ENCODE peak calls at places on chromosomes 11 and 22, in nine cellular contexts. One of them, this sample, is unnamed.

GRCh38 chr22:47588583-47588970 is 826.1 kb downstream of the TBC1D22A start:
- DNase-seq in T-helper 1 cell: no peak
- DNase-seq in NCI-H1092 treated with DMSO at 0.1 percent for 48 hours: no peak
- DNase-seq in fibroblast of gingiva: no peak
- DNase-seq in T-helper 9 cell: no peak
- DNase-seq in aorta: peak; percentile 13
- DNase-seq in dermis microvascular lymphatic vessel endothelial cell: no peak
- DNase-seq in NAMALWA: no peak
- DNase-seq in stimulated activated CD4-positive, alpha-beta T cell treated with anti-CD3 and anti-CD28 coated beads, Interleukin-1b, Interleukin-23, amount 100 ng/mL, for 24 hours: no peak
- DNase-seq in this sample: no peak

GRCh38 chr11:3205261-3206127 is 13.1 kb downstream of the MRGPRG start:
- DNase-seq in NCI-H1092 treated with DMSO at 0.1 percent for 48 hours: no peak
- DNase-seq in stimulated activated CD4-positive, alpha-beta T cell treated with anti-CD3 and anti-CD28 coated beads, Interleukin-1b, Interleukin-23, amount 100 ng/mL, for 24 hours: no peak
- DNase-seq in NAMALWA: no peak
- DNase-seq in aorta: peak; percentile 57
- DNase-seq in dermis microvascular lymphatic vessel endothelial cell: no peak
- DNase-seq in fibroblast of gingiva: no peak
- DNase-seq in T-helper 9 cell: no peak
- DNase-seq in T-helper 1 cell: no peak
- DNase-seq in this sample: no peak

GRCh38 chr11:61726775-61727174 is 25.7 kb upstream of the MYRF start:
- DNase-seq in fibroblast of gingiva: no peak
- DNase-seq in T-helper 9 cell: no peak
- DNase-seq in stimulated activated CD4-positive, alpha-beta T cell treated with anti-CD3 and anti-CD28 coated beads, Interleukin-1b, Interleukin-23, amount 100 ng/mL, for 24 hours: no peak
- DNase-seq in dermis microvascular lymphatic vessel endothelial cell: no peak
- DNase-seq in T-helper 1 cell: no peak
- DNase-seq in NCI-H1092 treated with DMSO at 0.1 percent for 48 hours: no peak
- DNase-seq in aorta: no peak
- DNase-seq in NAMALWA: no peak
- DNase-seq in this sample: no peak

GRCh38 chr22:44462246-44463015 is 35.6 kb downstream of the RTL6 start:
- DNase-seq in T-helper 9 cell: no peak
- DNase-seq in fibroblast of gingiva: no peak
- DNase-seq in NCI-H1092 treated with DMSO at 0.1 percent for 48 hours: no peak
- DNase-seq in T-helper 1 cell: no peak
- DNase-seq in NAMALWA: no peak
- DNase-seq in aorta: no peak
- DNase-seq in dermis microvascular lymphatic vessel endothelial cell: no peak
- DNase-seq in stimulated activated CD4-positive, alpha-beta T cell treated with anti-CD3 and anti-CD28 coated beads, Interleukin-1b, Interleukin-23, amount 100 ng/mL, for 24 hours: no peak
- DNase-seq in this sample: no peak

GRCh38 chr11:85167038-85167437 is 460.1 kb downstream of the DLG2 start:
- DNase-seq in dermis microvascular lymphatic vessel endothelial cell: no peak
- DNase-seq in fibroblast of gingiva: no peak
- DNase-seq in NCI-H1092 treated with DMSO at 0.1 percent for 48 hours: no peak
- DNase-seq in T-helper 1 cell: no peak
- DNase-seq in T-helper 9 cell: no peak
- DNase-seq in NAMALWA: no peak
- DNase-seq in stimulated activated CD4-positive, alpha-beta T cell treated with anti-CD3 and anti-CD28 coated beads, Interleukin-1b, Interleukin-23, amount 100 ng/mL, for 24 hours: no peak
- DNase-seq in aorta: no peak
- DNase-seq in this sample: no peak

GRCh38 chr11:69208190-69209037 is 52.7 kb downstream of the SMIM38 start:
- DNase-seq in stimulated activated CD4-positive, alpha-beta T cell treated with anti-CD3 and anti-CD28 coated beads, Interleukin-1b, Interleukin-23, amount 100 ng/mL, for 24 hours: no peak
- DNase-seq in NCI-H1092 treated with DMSO at 0.1 percent for 48 hours: no peak
- DNase-seq in T-helper 1 cell: no peak
- DNase-seq in dermis microvascular lymphatic vessel endothelial cell: no peak
- DNase-seq in aorta: peak; percentile 65
- DNase-seq in T-helper 9 cell: no peak
- DNase-seq in fibroblast of gingiva: no peak
- DNase-seq in NAMALWA: no peak
- DNase-seq in this sample: no peak

GRCh38 chr11:23789938-23790371 is 706.9 kb upstream of the LUZP2 start:
- DNase-seq in T-helper 9 cell: no peak
- DNase-seq in T-helper 1 cell: no peak
- DNase-seq in stimulated activated CD4-positive, alpha-beta T cell treated with anti-CD3 and anti-CD28 coated beads, Interleukin-1b, Interleukin-23, amount 100 ng/mL, for 24 hours: no peak
- DNase-seq in dermis microvascular lymphatic vessel endothelial cell: no peak
- DNase-seq in aorta: no peak
- DNase-seq in NAMALWA: no peak
- DNase-seq in fibroblast of gingiva: no peak
- DNase-seq in NCI-H1092 treated with DMSO at 0.1 percent for 48 hours: no peak
- DNase-seq in this sample: no peak

GRCh38 chr22:50627914-50628542 is at the start of gene ARSA:
- DNase-seq in fibroblast of gingiva: peak; percentile 83
- DNase-seq in NAMALWA: peak; percentile 84
- DNase-seq in NCI-H1092 treated with DMSO at 0.1 percent for 48 hours: peak; percentile 17
- DNase-seq in aorta: peak; percentile 92
- DNase-seq in T-helper 1 cell: peak; percentile 74
- DNase-seq in stimulated activated CD4-positive, alpha-beta T cell treated with anti-CD3 and anti-CD28 coated beads, Interleukin-1b, Interleukin-23, amount 100 ng/mL, for 24 hours: peak; percentile 60
- DNase-seq in dermis microvascular lymphatic vessel endothelial cell: peak; percentile 59
- DNase-seq in T-helper 9 cell: peak; percentile 67
- DNase-seq in this sample: peak; percentile 61

GRCh38 chr22:37095113-37095512 is 14.4 kb downstream of the TMPRSS6 start:
- DNase-seq in NCI-H1092 treated with DMSO at 0.1 percent for 48 hours: no peak
- DNase-seq in aorta: no peak
- DNase-seq in NAMALWA: no peak
- DNase-seq in T-helper 1 cell: no peak
- DNase-seq in stimulated activated CD4-positive, alpha-beta T cell treated with anti-CD3 and anti-CD28 coated beads, Interleukin-1b, Interleukin-23, amount 100 ng/mL, for 24 hours: peak; percentile 55
- DNase-seq in dermis microvascular lymphatic vessel endothelial cell: no peak
- DNase-seq in T-helper 9 cell: no peak
- DNase-seq in fibroblast of gingiva: no peak
- DNase-seq in this sample: no peak

GRCh38 chr11:96393753-96394348 is 4.0 kb downstream of the JRKL start:
- DNase-seq in stimulated activated CD4-positive, alpha-beta T cell treated with anti-CD3 and anti-CD28 coated beads, Interleukin-1b, Interleukin-23, amount 100 ng/mL, for 24 hours: no peak
- DNase-seq in fibroblast of gingiva: peak; percentile 32
- DNase-seq in NCI-H1092 treated with DMSO at 0.1 percent for 48 hours: peak; percentile 24
- DNase-seq in aorta: no peak
- DNase-seq in T-helper 1 cell: no peak
- DNase-seq in NAMALWA: peak; percentile 64
- DNase-seq in dermis microvascular lymphatic vessel endothelial cell: peak; percentile 40
- DNase-seq in T-helper 9 cell: no peak
- DNase-seq in this sample: peak; percentile 24

GRCh38 chr22:47564158-47564450 is 801.7 kb downstream of the TBC1D22A start:
- DNase-seq in aorta: no peak
- DNase-seq in T-helper 9 cell: no peak
- DNase-seq in stimulated activated CD4-positive, alpha-beta T cell treated with anti-CD3 and anti-CD28 coated beads, Interleukin-1b, Interleukin-23, amount 100 ng/mL, for 24 hours: no peak
- DNase-seq in NAMALWA: no peak
- DNase-seq in T-helper 1 cell: no peak
- DNase-seq in dermis microvascular lymphatic vessel endothelial cell: no peak
- DNase-seq in fibroblast of gingiva: no peak
- DNase-seq in NCI-H1092 treated with DMSO at 0.1 percent for 48 hours: no peak
- DNase-seq in this sample: no peak

GRCh38 chr11:128759597-128759996 is 65.7 kb downstream of the FLI1 start:
- DNase-seq in T-helper 1 cell: no peak
- DNase-seq in stimulated activated CD4-positive, alpha-beta T cell treated with anti-CD3 and anti-CD28 coated beads, Interleukin-1b, Interleukin-23, amount 100 ng/mL, for 24 hours: no peak
- DNase-seq in fibroblast of gingiva: no peak
- DNase-seq in aorta: no peak
- DNase-seq in NAMALWA: no peak
- DNase-seq in T-helper 9 cell: no peak
- DNase-seq in dermis microvascular lymphatic vessel endothelial cell: no peak
- DNase-seq in NCI-H1092 treated with DMSO at 0.1 percent for 48 hours: no peak
- DNase-seq in this sample: no peak

GRCh38 chr22:23300476-23300875 is 120.2 kb downstream of the BCR start:
- DNase-seq in NCI-H1092 treated with DMSO at 0.1 percent for 48 hours: no peak
- DNase-seq in stimulated activated CD4-positive, alpha-beta T cell treated with anti-CD3 and anti-CD28 coated beads, Interleukin-1b, Interleukin-23, amount 100 ng/mL, for 24 hours: no peak
- DNase-seq in NAMALWA: no peak
- DNase-seq in fibroblast of gingiva: no peak
- DNase-seq in aorta: no peak
- DNase-seq in T-helper 9 cell: no peak
- DNase-seq in T-helper 1 cell: no peak
- DNase-seq in dermis microvascular lymphatic vessel endothelial cell: no peak
- DNase-seq in this sample: no peak

GRCh38 chr11:93737904-93738612 is 3.2 kb downstream of the TAF1D start:
- DNase-seq in T-helper 9 cell: no peak
- DNase-seq in dermis microvascular lymphatic vessel endothelial cell: no peak
- DNase-seq in NCI-H1092 treated with DMSO at 0.1 percent for 48 hours: no peak
- DNase-seq in stimulated activated CD4-positive, alpha-beta T cell treated with anti-CD3 and anti-CD28 coated beads, Interleukin-1b, Interleukin-23, amount 100 ng/mL, for 24 hours: no peak
- DNase-seq in aorta: no peak
- DNase-seq in fibroblast of gingiva: no peak
- DNase-seq in NAMALWA: no peak
- DNase-seq in T-helper 1 cell: no peak
- DNase-seq in this sample: no peak

GRCh38 chr22:28829358-28830181 is 29.2 kb upstream of the XBP1 start:
- DNase-seq in T-helper 9 cell: peak; percentile 68
- DNase-seq in T-helper 1 cell: peak; percentile 60
- DNase-seq in NAMALWA: peak; percentile 87
- DNase-seq in dermis microvascular lymphatic vessel endothelial cell: peak; percentile 61
- DNase-seq in aorta: peak; percentile 88
- DNase-seq in fibroblast of gingiva: peak; percentile 68
- DNase-seq in stimulated activated CD4-positive, alpha-beta T cell treated with anti-CD3 and anti-CD28 coated beads, Interleukin-1b, Interleukin-23, amount 100 ng/mL, for 24 hours: peak; percentile 51
- DNase-seq in NCI-H1092 treated with DMSO at 0.1 percent for 48 hours: peak; percentile 43
- DNase-seq in this sample: peak; percentile 56

GRCh38 chr11:129230006-129230405 is 37.9 kb upstream of the ARHGAP32 start:
- DNase-seq in T-helper 1 cell: no peak
- DNase-seq in dermis microvascular lymphatic vessel endothelial cell: peak; percentile 6
- DNase-seq in aorta: no peak
- DNase-seq in fibroblast of gingiva: no peak
- DNase-seq in stimulated activated CD4-positive, alpha-beta T cell treated with anti-CD3 and anti-CD28 coated beads, Interleukin-1b, Interleukin-23, amount 100 ng/mL, for 24 hours: no peak
- DNase-seq in NAMALWA: peak; percentile 4
- DNase-seq in T-helper 9 cell: no peak
- DNase-seq in NCI-H1092 treated with DMSO at 0.1 percent for 48 hours: no peak
- DNase-seq in this sample: no peak

GRCh38 chr11:126716456-126717083 is 284.0 kb downstream of the KIRREL3 start:
- DNase-seq in NAMALWA: peak; percentile 65
- DNase-seq in fibroblast of gingiva: no peak
- DNase-seq in stimulated activated CD4-positive, alpha-beta T cell treated with anti-CD3 and anti-CD28 coated beads, Interleukin-1b, Interleukin-23, amount 100 ng/mL, for 24 hours: no peak
- DNase-seq in T-helper 1 cell: no peak
- DNase-seq in dermis microvascular lymphatic vessel endothelial cell: no peak
- DNase-seq in aorta: no peak
- DNase-seq in NCI-H1092 treated with DMSO at 0.1 percent for 48 hours: peak; percentile 53
- DNase-seq in T-helper 9 cell: peak; percentile 32
- DNase-seq in this sample: peak; percentile 65

GRCh38 chr11:102368472-102368871 is 21.5 kb downstream of the BIRC2 start:
- DNase-seq in aorta: no peak
- DNase-seq in fibroblast of gingiva: no peak
- DNase-seq in NAMALWA: no peak
- DNase-seq in T-helper 9 cell: no peak
- DNase-seq in T-helper 1 cell: no peak
- DNase-seq in dermis microvascular lymphatic vessel endothelial cell: no peak
- DNase-seq in stimulated activated CD4-positive, alpha-beta T cell treated with anti-CD3 and anti-CD28 coated beads, Interleukin-1b, Interleukin-23, amount 100 ng/mL, for 24 hours: no peak
- DNase-seq in NCI-H1092 treated with DMSO at 0.1 percent for 48 hours: no peak
- DNase-seq in this sample: no peak

GRCh38 chr11:13277719-13278619 is at the start of gene BMAL1:
- DNase-seq in fibroblast of gingiva: no peak
- DNase-seq in dermis microvascular lymphatic vessel endothelial cell: no peak
- DNase-seq in NAMALWA: no peak
- DNase-seq in T-helper 1 cell: peak; percentile 38
- DNase-seq in NCI-H1092 treated with DMSO at 0.1 percent for 48 hours: peak; percentile 43
- DNase-seq in aorta: peak; percentile 85
- DNase-seq in T-helper 9 cell: peak; percentile 44
- DNase-seq in stimulated activated CD4-positive, alpha-beta T cell treated with anti-CD3 and anti-CD28 coated beads, Interleukin-1b, Interleukin-23, amount 100 ng/mL, for 24 hours: peak; percentile 35
- DNase-seq in this sample: no peak

GRCh38 chr11:111123463-111124398 is 121.8 kb upstream of the POU2AF2 start:
- DNase-seq in dermis microvascular lymphatic vessel endothelial cell: no peak
- DNase-seq in NCI-H1092 treated with DMSO at 0.1 percent for 48 hours: no peak
- DNase-seq in stimulated activated CD4-positive, alpha-beta T cell treated with anti-CD3 and anti-CD28 coated beads, Interleukin-1b, Interleukin-23, amount 100 ng/mL, for 24 hours: no peak
- DNase-seq in aorta: no peak
- DNase-seq in fibroblast of gingiva: no peak
- DNase-seq in NAMALWA: no peak
- DNase-seq in T-helper 1 cell: no peak
- DNase-seq in T-helper 9 cell: no peak
- DNase-seq in this sample: no peak

GRCh38 chr11:84089072-84090057 is 803.2 kb upstream of the CCDC90B start:
- DNase-seq in NAMALWA: no peak
- DNase-seq in T-helper 9 cell: no peak
- DNase-seq in T-helper 1 cell: no peak
- DNase-seq in fibroblast of gingiva: no peak
- DNase-seq in dermis microvascular lymphatic vessel endothelial cell: peak; percentile 1
- DNase-seq in NCI-H1092 treated with DMSO at 0.1 percent for 48 hours: peak; percentile 10
- DNase-seq in aorta: no peak
- DNase-seq in stimulated activated CD4-positive, alpha-beta T cell treated with anti-CD3 and anti-CD28 coated beads, Interleukin-1b, Interleukin-23, amount 100 ng/mL, for 24 hours: no peak
- DNase-seq in this sample: peak; percentile 33

GRCh38 chr11:119483881-119484371 is 61.0 kb upstream of the THY1 start:
- DNase-seq in NCI-H1092 treated with DMSO at 0.1 percent for 48 hours: no peak
- DNase-seq in T-helper 1 cell: no peak
- DNase-seq in fibroblast of gingiva: no peak
- DNase-seq in NAMALWA: no peak
- DNase-seq in dermis microvascular lymphatic vessel endothelial cell: no peak
- DNase-seq in stimulated activated CD4-positive, alpha-beta T cell treated with anti-CD3 and anti-CD28 coated beads, Interleukin-1b, Interleukin-23, amount 100 ng/mL, for 24 hours: no peak
- DNase-seq in T-helper 9 cell: no peak
- DNase-seq in aorta: no peak
- DNase-seq in this sample: no peak

GRCh38 chr11:40203606-40204005 is 1255.8 kb downstream of the LRRC4C start:
- DNase-seq in T-helper 1 cell: no peak
- DNase-seq in T-helper 9 cell: no peak
- DNase-seq in aorta: no peak
- DNase-seq in fibroblast of gingiva: no peak
- DNase-seq in NCI-H1092 treated with DMSO at 0.1 percent for 48 hours: no peak
- DNase-seq in dermis microvascular lymphatic vessel endothelial cell: no peak
- DNase-seq in NAMALWA: no peak
- DNase-seq in stimulated activated CD4-positive, alpha-beta T cell treated with anti-CD3 and anti-CD28 coated beads, Interleukin-1b, Interleukin-23, amount 100 ng/mL, for 24 hours: no peak
- DNase-seq in this sample: no peak

GRCh38 chr22:46084943-46085830 is 65.1 kb upstream of the PPARA start:
- DNase-seq in aorta: peak; percentile 94
- DNase-seq in T-helper 1 cell: no peak
- DNase-seq in fibroblast of gingiva: peak; percentile 96
- DNase-seq in NCI-H1092 treated with DMSO at 0.1 percent for 48 hours: no peak
- DNase-seq in NAMALWA: no peak
- DNase-seq in T-helper 9 cell: no peak
- DNase-seq in stimulated activated CD4-positive, alpha-beta T cell treated with anti-CD3 and anti-CD28 coated beads, Interleukin-1b, Interleukin-23, amount 100 ng/mL, for 24 hours: no peak
- DNase-seq in dermis microvascular lymphatic vessel endothelial cell: no peak
- DNase-seq in this sample: no peak

This sample was measured in NCI-H2081.